ENCODE peak calls at places on chromosomes 11 and 22, in eight cellular contexts. L is lower lobe of right lung; A is dermis blood vessel endothelial cell; U is stimulated activated CD8-positive, alpha-beta memory T cell treated with anti-CD3 and anti-CD28 coated beads, Interleukin-7, amount 100 ng/mL, for 1 hour; D is GM12891; N is HT1080; B is EL; R is psoas muscle. Q is an unnamed sample.

GRCh38 chr11:107457205-107457557 is 444 bp downstream of the CWF19L2 start:
- DNase-seq in B (peak; percentile 9), U (no peak), L (no peak), R (no peak), N (no peak), A (peak; percentile 31), D (no peak), Q (peak; percentile 54)

GRCh38 chr11:115613986-115614625 is 109.9 kb upstream of the CADM1 start:
- DNase-seq in L (no peak), B (peak; percentile 54), N (peak; percentile 75), U (no peak), R (no peak), A (peak; percentile 10), D (no peak), Q (no peak)

GRCh38 chr11:48043111-48043997 is 63.0 kb downstream of the PTPRJ start:
- DNase-seq in A (no peak), U (no peak), N (no peak), B (no peak), D (no peak), R (no peak), L (no peak), Q (no peak)

GRCh38 chr11:8777907-8778767 is 95.5 kb downstream of the RPL27A start:
- DNase-seq in B (peak; percentile 45), U (no peak), A (no peak), R (peak; percentile 80), N (no peak), L (no peak), D (peak; percentile 48), Q (peak; percentile 31)

GRCh38 chr11:73275381-73275750 is 3.2 kb downstream of the P2RY6 start:
- DNase-seq in R (no peak), N (no peak), U (no peak), B (no peak), L (no peak), D (no peak), A (no peak), Q (no peak)

GRCh38 chr11:70710192-70710965 is 312.1 kb downstream of the CTTN start:
- DNase-seq in B (no peak), N (no peak), U (no peak), R (no peak), D (no peak), L (no peak), A (no peak), Q (no peak)

GRCh38 chr11:22699388-22699787 is 33.0 kb downstream of the GAS2 start:
- DNase-seq in N (no peak), A (no peak), L (no peak), B (no peak), R (no peak), D (no peak), U (no peak), Q (no peak)

GRCh38 chr11:62398011-62398994 is 20.5 kb upstream of the SCGB1A1 start:
- DNase-seq in A (no peak), B (peak; percentile 75), R (peak; percentile 75), D (no peak), U (no peak), L (no peak), N (peak; percentile 36), Q (no peak)

GRCh38 chr22:31496735-31497146 is 405 bp downstream of the SFI1 start:
- DNase-seq in A (peak; percentile 25), N (peak; percentile 16), R (peak; percentile 59), U (no peak), D (no peak), L (peak; percentile 64), B (peak; percentile 47), Q (no peak)

GRCh38 chr11:100719809-100720221 is 32.7 kb downstream of the ARHGAP42 start:
- DNase-seq in L (no peak), U (no peak), N (peak; percentile 89), D (no peak), A (peak; percentile 94), R (peak; percentile 62), B (peak; percentile 76), Q (peak; percentile 45)

GRCh38 chr11:34161361-34161760 is 55.9 kb downstream of the NAT10 start:
- DNase-seq in N (no peak), A (no peak), U (no peak), D (no peak), R (peak; percentile 34), L (no peak), B (no peak), Q (no peak)

GRCh38 chr11:2799881-2800654 is 85.5 kb downstream of the CDKN1C start:
- DNase-seq in A (no peak), L (peak; percentile 36), R (peak; percentile 40), D (no peak), N (no peak), B (no peak), U (no peak), Q (no peak)

GRCh38 chr11:7575841-7576451 is 62.1 kb downstream of the PPFIBP2 start:
- DNase-seq in R (peak; percentile 66), D (no peak), N (no peak), U (no peak), A (no peak), L (no peak), B (peak; percentile 41), Q (no peak)

GRCh38 chr22:25735657-25736056 is 6.3 kb upstream of the MYO18B start:
- DNase-seq in U (no peak), A (no peak), R (no peak), L (no peak), D (no peak), B (no peak), N (no peak), Q (no peak)

GRCh38 chr11:43736502-43737193 is 56.1 kb downstream of the HSD17B12 start:
- DNase-seq in A (no peak), N (peak; percentile 3), D (no peak), U (no peak), B (peak; percentile 27), L (no peak), R (no peak), Q (no peak)

GRCh38 chr11:37372667-37373066 is 774.6 kb upstream of the RAG2 start:
- DNase-seq in B (no peak), A (no peak), D (no peak), U (no peak), N (no peak), R (no peak), L (no peak), Q (no peak)

GRCh38 chr22:30555282-30556210 is 9.0 kb upstream of the SEC14L6 start:
- DNase-seq in N (no peak), D (no peak), L (no peak), A (no peak), U (no peak), R (no peak), B (no peak), Q (no peak)

GRCh38 chr11:61811831-61812230 is 5.0 kb downstream of the FADS1 start:
- DNase-seq in A (no peak), U (no peak), D (no peak), R (no peak), L (no peak), N (no peak), B (no peak), Q (no peak)

GRCh38 chr11:69325446-69325845 is 31.5 kb downstream of the MYEOV start:
- DNase-seq in U (no peak), A (no peak), D (no peak), B (no peak), N (no peak), R (no peak), L (no peak), Q (no peak)

GRCh38 chr11:121611242-121611641 is 158.5 kb upstream of the SORL1-AS1 start:
- DNase-seq in B (no peak), A (no peak), U (no peak), R (no peak), D (no peak), L (no peak), N (no peak), Q (no peak)

GRCh38 chr11:118175600-118176399 is 639 bp downstream of the SCN2B start:
- DNase-seq in N (no peak), R (no peak), A (no peak), D (no peak), U (no peak), L (no peak), B (no peak), Q (no peak)

GRCh38 chr22:41596776-41597634 is 7.4 kb upstream of the PMM1 start:
- DNase-seq in L (peak; percentile 78), R (peak; percentile 66), N (peak; percentile 61), A (peak; percentile 79), U (no peak), B (peak; percentile 54), D (no peak), Q (peak; percentile 69)

GRCh38 chr22:46414704-46415103 is 79.2 kb downstream of the TRMU start:
- DNase-seq in D (no peak), L (no peak), R (no peak), A (no peak), B (no peak), U (no peak), N (no peak), Q (no peak)

GRCh38 chr11:47881145-47881544 is 33.0 kb upstream of the NUP160 start:
- DNase-seq in U (no peak), L (peak; percentile 57), B (no peak), N (no peak), R (no peak), A (no peak), D (no peak), Q (no peak)

GRCh38 chr11:71248251-71248570 is 4.2 kb downstream of the SHANK2 start:
- DNase-seq in D (no peak), U (no peak), L (no peak), R (no peak), B (no peak), N (no peak), A (no peak), Q (no peak)

GRCh38 chr11:72405009-72405408 is 29.3 kb downstream of the CLPB start:
- DNase-seq in N (no peak), U (no peak), L (no peak), R (no peak), A (peak; percentile 28), B (no peak), D (no peak), Q (no peak)

GRCh38 chr11:129967996-129968395 is 34.6 kb downstream of the PRDM10 start:
- DNase-seq in N (no peak), A (no peak), D (no peak), R (no peak), L (no peak), U (no peak), B (no peak), Q (no peak)

GRCh38 chr22:50502096-50502495 is 5.4 kb downstream of the LMF2 start:
- DNase-seq in R (no peak), U (no peak), B (no peak), A (no peak), D (no peak), L (no peak), N (no peak), Q (no peak)

Q was measured in neural progenitor cell.